ENCODE peak calls at places on chromosomes 2 and 18, in eight cellular contexts. W, J, F, U, L, A, B and Q are unnamed samples.

GRCh38 chr18:58520964-58521363 is 107.9 kb downstream of the ALPK2 start:
- DNase-seq in U (no peak), A (no peak), F (no peak), B (peak), L (no peak), J (no peak), W (no peak), Q (no peak)

GRCh38 chr2:85511008-85511895 is 27.7 kb upstream of the MAT2A start:
- DNase-seq in A (no peak), W (no peak), F (no peak), U (no peak), L (no peak), J (no peak), B (peak), Q (no peak)

GRCh38 chr2:129252781-129253460 is 726.5 kb upstream of the RAB6C start:
- DNase-seq in A (no peak), J (no peak), W (no peak), B (no peak), F (no peak), L (no peak), U (no peak), Q (no peak)

GRCh38 chr2:235521844-235522243 is 28.0 kb downstream of the AGAP1 start:
- DNase-seq in W (no peak), L (no peak), F (no peak), J (no peak), B (no peak), U (no peak), A (peak), Q (no peak)

GRCh38 chr18:12990977-12991838 is at the start of gene CEP192:
- DNase-seq in B (peak), F (peak), W (peak), A (peak), L (peak), U (peak), J (peak), Q (peak)

GRCh38 chr2:61117534-61117933 is 44.5 kb upstream of the C2orf74 start:
- DNase-seq in F (no peak), U (no peak), B (peak), J (no peak), W (no peak), A (no peak), L (no peak), Q (no peak)

GRCh38 chr2:189020179-189020578 is 46.0 kb downstream of the COL3A1 start:
- DNase-seq in J (no peak), U (no peak), L (no peak), B (no peak), A (no peak), W (no peak), F (no peak), Q (no peak)

GRCh38 chr18:6994719-6995430 is 122.7 kb downstream of the LAMA1 start:
- DNase-seq in W (no peak), B (no peak), A (no peak), F (peak), L (no peak), U (no peak), J (no peak), Q (no peak)

GRCh38 chr18:11259421-11259820 is 110.1 kb upstream of the PIEZO2 start:
- DNase-seq in F (no peak), L (no peak), U (no peak), A (peak), B (no peak), J (peak), W (no peak), Q (no peak)

GRCh38 chr18:60935046-60935445 is 398.2 kb upstream of the CDH20 start:
- DNase-seq in B (no peak), F (no peak), W (no peak), L (no peak), J (no peak), A (no peak), U (no peak), Q (no peak)

GRCh38 chr2:239723486-239724193 is 301.5 kb downstream of the NDUFA10 start:
- DNase-seq in A (peak), L (peak), J (no peak), B (no peak), W (peak), U (no peak), F (no peak), Q (peak)

GRCh38 chr2:193542762-193543161 is 1348.0 kb upstream of the TMEFF2 start:
- DNase-seq in J (no peak), B (no peak), L (no peak), W (no peak), A (no peak), U (no peak), F (no peak), Q (no peak)

GRCh38 chr2:64222942-64223511 is 78.8 kb upstream of the PELI1 start:
- DNase-seq in A (no peak), J (no peak), W (no peak), F (no peak), U (no peak), B (no peak), L (no peak), Q (no peak)

GRCh38 chr2:152415231-152415642 is 80.3 kb downstream of the FMNL2 start:
- DNase-seq in J (no peak), W (no peak), U (no peak), L (no peak), B (peak), F (peak), A (no peak), Q (no peak)